ENCODE peak calls at places on chromosome 13, in seven cellular contexts. W is SK-N-SH, C is osteoblast, D is GM23248, B is hepatocyte, R is HepG2, O is neural progenitor cell. Y is an unnamed sample.

GRCh38 chr13:25181597-25181996 is 9.5 kb upstream of the AMER2 start:
- DNase-seq in B (no peak), W (no peak), R (no peak), O (no peak), D (no peak), C (no peak), Y (no peak)

GRCh38 chr13:26619321-26619720 is 61.8 kb downstream of the WASF3 start:
- DNase-seq in B (no peak), D (peak; percentile 91), R (no peak), W (no peak), C (peak; percentile 78), O (no peak), Y (no peak)

GRCh38 chr13:24038405-24038804 is 122.1 kb upstream of the SPATA13 start:
- DNase-seq in B (no peak), W (no peak), R (no peak), C (peak; percentile 72), D (peak; percentile 76), O (no peak), Y (peak; percentile 29)

GRCh38 chr13:71056581-71056980 is 810.4 kb downstream of the DACH1 start:
- DNase-seq in C (no peak), O (no peak), D (no peak), W (no peak), R (no peak), B (no peak), Y (no peak)

GRCh38 chr13:47747901-47748300 is 253.2 kb downstream of the SUCLA2 start:
- DNase-seq in D (no peak), B (no peak), C (no peak), W (no peak), R (no peak), O (no peak), Y (no peak)

GRCh38 chr13:44347905-44348304 is 25.7 kb upstream of the SERP2 start:
- DNase-seq in D (peak; percentile 35), O (no peak), B (no peak), C (peak; percentile 17), R (peak; percentile 46), W (peak; percentile 39), Y (no peak)

GRCh38 chr13:32423592-32423991 is 4.3 kb downstream of the N4BP2L1 start:
- DNase-seq in B (no peak), C (no peak), W (no peak), O (no peak), R (no peak), D (no peak), Y (no peak)

GRCh38 chr13:79497852-79498251 is 16.9 kb downstream of the NDFIP2 start:
- DNase-seq in W (no peak), O (no peak), D (no peak), C (no peak), R (no peak), B (no peak), Y (no peak)

GRCh38 chr13:89577301-89577700 is 1770.2 kb upstream of the MIR17HG start:
- DNase-seq in R (no peak), O (no peak), D (no peak), B (no peak), C (no peak), W (no peak), Y (no peak)

GRCh38 chr13:31722684-31723083 is 16.6 kb upstream of the RXFP2 start:
- DNase-seq in W (peak; percentile 68), D (no peak), R (no peak), B (no peak), O (no peak), C (no peak), Y (no peak)

GRCh38 chr13:98768522-98768921 is 16.1 kb upstream of the SLC15A1 start:
- DNase-seq in W (no peak), D (no peak), R (no peak), C (no peak), O (no peak), B (no peak), Y (no peak)

GRCh38 chr13:32938907-32939306 is 77.3 kb upstream of the KL start:
- DNase-seq in O (no peak), B (no peak), W (no peak), R (no peak), C (no peak), D (peak; percentile 70), Y (no peak)

GRCh38 chr13:90696254-90696653 is 651.2 kb upstream of the MIR17HG start:
- DNase-seq in D (peak; percentile 88), R (no peak), W (no peak), B (peak; percentile 13), O (no peak), C (no peak), Y (no peak)

GRCh38 chr13:95480131-95480545 is 72.4 kb upstream of the CLDN10 start:
- DNase-seq in W (no peak), C (no peak), B (no peak), R (no peak), O (no peak), D (no peak), Y (no peak)

GRCh38 chr13:95471960-95472359 is 80.6 kb upstream of the CLDN10 start:
- DNase-seq in O (no peak), W (no peak), R (no peak), C (no peak), B (no peak), D (no peak), Y (no peak)

GRCh38 chr13:95479706-95480105 is 72.8 kb upstream of the CLDN10 start:
- DNase-seq in D (no peak), W (no peak), O (no peak), C (no peak), R (no peak), B (no peak), Y (no peak)

GRCh38 chr13:95477187-95477586 is 75.3 kb upstream of the CLDN10 start:
- DNase-seq in W (no peak), O (no peak), B (no peak), C (no peak), D (no peak), R (no peak), Y (no peak)

GRCh38 chr13:95474992-95475391 is 77.5 kb upstream of the CLDN10 start:
- DNase-seq in W (no peak), B (no peak), D (no peak), C (no peak), O (peak; percentile 35), R (no peak), Y (no peak)
- H2AFZ ChIP-seq in W (no peak overlapping the region), B (no peak overlapping the region), D (no peak overlapping the region), C (no peak overlapping the region), O (peak overlapping the region; percentile 18), R (no peak overlapping the region), Y (no peak overlapping the region)

DNA sequence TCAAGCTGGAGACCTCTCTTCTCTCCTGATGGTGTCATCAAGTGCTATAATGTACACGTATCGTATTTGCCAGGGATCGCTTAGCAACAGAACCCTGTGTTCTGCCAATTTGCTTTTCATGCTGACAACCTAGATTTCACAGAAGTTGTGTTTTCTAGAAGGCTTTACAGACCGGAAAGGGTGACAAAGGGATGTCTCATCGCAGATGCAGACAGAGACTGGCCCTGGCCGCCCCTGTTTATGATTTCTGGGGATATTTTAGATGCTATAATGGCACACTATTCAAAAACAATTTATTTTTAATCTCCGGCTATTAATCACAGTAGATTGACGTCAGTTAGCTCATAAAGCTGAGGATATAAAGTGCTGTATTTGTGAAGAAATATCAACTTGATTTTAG is 291.4 kb downstream of the IRS2 start:
- DNase-seq in B (no peak), W (peak; percentile 72), D (peak; percentile 91), C (peak; percentile 81), R (no peak), O (no peak), Y (no peak)
- H2AFZ ChIP-seq in B (no peak overlapping the region), W (peak overlapping the region; percentile 66), D (no peak overlapping the region), C (peak overlapping the region; percentile 57), R (no peak overlapping the region), O (no peak overlapping the region), Y (no peak overlapping the region)

GRCh38 chr13:35785563-35786327 is 309.3 kb upstream of the MAB21L1 start:
- DNase-seq in C (no peak), D (no peak), O (peak; percentile 45), W (peak; percentile 46), R (no peak), B (no peak), Y (no peak)

GRCh38 chr13:35781044-35781443 is 304.6 kb upstream of the MAB21L1 start:
- DNase-seq in C (no peak), O (no peak), W (no peak), B (no peak), D (no peak), R (no peak), Y (no peak)

GRCh38 chr13:35782793-35783192 is 306.3 kb upstream of the MAB21L1 start:
- DNase-seq in O (no peak), B (no peak), R (no peak), D (no peak), C (no peak), W (no peak), Y (no peak)

GRCh38 chr13:35781661-35782060 is 305.2 kb upstream of the MAB21L1 start:
- DNase-seq in D (no peak), R (no peak), W (no peak), B (no peak), C (no peak), O (no peak), Y (no peak)

GRCh38 chr13:35784286-35784951 is 307.9 kb upstream of the MAB21L1 start:
- DNase-seq in B (no peak), C (no peak), O (no peak), W (no peak), D (no peak), R (peak; percentile 12), Y (no peak)
- H2AFZ ChIP-seq in B (no peak overlapping the region), C (no peak overlapping the region), O (no peak overlapping the region), W (no peak overlapping the region), D (no peak overlapping the region), R (peak overlapping the region; percentile 78), Y (no peak overlapping the region)

GRCh38 chr13:77980592-77980991 is 62.0 kb upstream of the EDNRB start:
- DNase-seq in W (no peak), R (no peak), O (peak; percentile 4), B (peak; percentile 54), D (peak; percentile 81), C (peak; percentile 15), Y (no peak)

GRCh38 chr13:77975358-77976042 is 56.9 kb upstream of the EDNRB start:
- DNase-seq in B (no peak), R (no peak), W (no peak), D (no peak), O (no peak), C (no peak), Y (no peak)

GRCh38 chr13:77981191-77981925 is 62.7 kb upstream of the EDNRB start:
- DNase-seq in B (no peak), D (peak; percentile 27), R (no peak), C (no peak), O (no peak), W (no peak), Y (no peak)

GRCh38 chr13:77979721-77980377 is 61.2 kb upstream of the EDNRB start:
- DNase-seq in O (no peak), W (no peak), R (no peak), B (no peak), D (peak; percentile 17), C (no peak), Y (no peak)
- H2AFZ ChIP-seq in O (peak overlapping the region; percentile 60), W (peak overlapping the region; percentile 63), R (no peak overlapping the region), B (no peak overlapping the region), D (no peak overlapping the region), C (no peak overlapping the region), Y (no peak overlapping the region)

GRCh38 chr13:66222926-66223325 is 1007.2 kb downstream of the PCDH9 start:
- DNase-seq in B (no peak), O (no peak), C (no peak), R (no peak), W (no peak), D (no peak), Y (no peak)
- H2AFZ ChIP-seq in B (no peak overlapping the region), O (no peak overlapping the region), C (no peak overlapping the region), R (no peak overlapping the region), W (no peak overlapping the region), D (no peak overlapping the region), Y (no peak overlapping the region)